ENCODE peak calls at places on chromosomes 2 and 18, in five cellular contexts. V is T-cell, T is hippocampal formation, I is AG04449, X is dorsolateral prefrontal cortex. P is an unnamed sample.

GRCh38 chr2:71796174-71796592 is 342.8 kb downstream of the DYSF start:
- DNase-seq in V (no peak), T (no peak), I (no peak), X (no peak), P (peak; percentile 83)

GRCh38 chr18:25348361-25349130 is 3.4 kb downstream of the ZNF521 start:
- DNase-seq in V (no peak), T (no peak), I (no peak), X (no peak), P (no peak)

GRCh38 chr2:95274291-95275150 is at the start of gene PROM2:
- DNase-seq in V (peak; percentile 2), T (no peak), I (no peak), X (peak; percentile 9), P (no peak)

GRCh38 chr2:49813208-49813607 is 658.9 kb upstream of the FSHR start:
- DNase-seq in V (no peak), T (no peak), I (no peak), X (no peak), P (no peak)

GRCh38 chr2:171882095-171882769 is 11.8 kb downstream of the SLC25A12 start:
- DNase-seq in V (no peak), T (no peak), I (no peak), X (no peak), P (no peak)

GRCh38 chr2:96163768-96164429 is 18.7 kb upstream of the DUSP2 start:
- DNase-seq in V (peak; percentile 64), T (peak; percentile 50), I (no peak), X (no peak), P (peak; percentile 4)

GRCh38 chr2:110674620-110675555 is 3.0 kb downstream of the BUB1 start:
- DNase-seq in V (peak; percentile 6), T (no peak), I (no peak), X (no peak), P (peak; percentile 32)

GRCh38 chr2:190683802-190684201 is 34.9 kb downstream of the NAB1 start:
- DNase-seq in V (no peak), T (no peak), I (no peak), X (no peak), P (no peak)

GRCh38 chr2:235605306-235605998 is 111.6 kb downstream of the AGAP1 start:
- DNase-seq in V (no peak), T (peak; percentile 74), I (peak; percentile 74), X (peak; percentile 81), P (peak; percentile 95)

GRCh38 chr2:20584045-20584636 is 66.8 kb downstream of the HS1BP3 start:
- DNase-seq in V (no peak), T (no peak), I (peak; percentile 28), X (no peak), P (peak; percentile 86)

GRCh38 chr2:177348090-177348489 is 44.5 kb upstream of the AGPS start:
- DNase-seq in V (no peak), T (no peak), I (no peak), X (no peak), P (no peak)

GRCh38 chr18:39776766-39777165 is 2178.3 kb upstream of the PIK3C3 start:
- DNase-seq in V (no peak), T (no peak), I (no peak), X (no peak), P (no peak)

GRCh38 chr2:65612654-65613053 is 180.3 kb upstream of the SPRED2 start:
- DNase-seq in V (no peak), T (no peak), I (no peak), X (no peak), P (no peak)

GRCh38 chr2:162085090-162085891 is 11.3 kb upstream of the DPP4 start:
- DNase-seq in V (no peak), T (no peak), I (peak; percentile 65), X (no peak), P (peak; percentile 63)

GRCh38 chr2:24783641-24784040 is 9.6 kb downstream of the PTRHD1 start:
- DNase-seq in V (no peak), T (no peak), I (no peak), X (no peak), P (no peak)

GRCh38 chr2:40228296-40228695 is 223.6 kb downstream of the SLC8A1 start:
- DNase-seq in V (no peak), T (no peak), I (no peak), X (no peak), P (no peak)

GRCh38 chr2:241498115-241499070 is 10.0 kb downstream of the STK25 start:
- DNase-seq in V (no peak), T (no peak), I (no peak), X (no peak), P (no peak)

GRCh38 chr2:70473101-70473722 is 80.4 kb downstream of the TGFA start:
- DNase-seq in V (no peak), T (no peak), I (no peak), X (no peak), P (no peak)

GRCh38 chr2:42795871-42796301 is 3.5 kb upstream of the HAAO start:
- DNase-seq in V (no peak), T (no peak), I (no peak), X (no peak), P (no peak)

GRCh38 chr18:5900249-5900648 is 4.9 kb upstream of the TMEM200C start:
- DNase-seq in V (no peak), T (no peak), I (no peak), X (no peak), P (no peak)

GRCh38 chr2:204691911-204692510 is 146.7 kb downstream of the PARD3B start:
- DNase-seq in V (no peak), T (peak; percentile 10), I (peak; percentile 55), X (no peak), P (peak; percentile 47)

GRCh38 chr2:40844353-40845277 is 392.7 kb upstream of the SLC8A1 start:
- DNase-seq in V (no peak), T (no peak), I (no peak), X (no peak), P (no peak)

GRCh38 chr18:3898866-3899613 is 449.1 kb downstream of the TGIF1 start:
- DNase-seq in V (no peak), T (no peak), I (no peak), X (no peak), P (no peak)

GRCh38 chr2:151975460-151976414 is 123.1 kb downstream of the CACNB4 start:
- DNase-seq in V (no peak), T (no peak), I (no peak), X (no peak), P (no peak)

GRCh38 chr2:230408244-230408842 is 7.7 kb upstream of the SP100 start:
- DNase-seq in V (no peak), T (no peak), I (peak; percentile 24), X (no peak), P (peak; percentile 85)